ENCODE peak calls at places on chromosomes 3 and 15, in six cellular contexts. S is HFF-Myc, Q is brain pericyte, F is H9, E is Peyer's patch, X is RWPE1. Z is an unnamed sample.

GRCh38 chr3:16883726-16884083 is 1.1 kb upstream of the PLCL2 start:
- DNase-seq in E (no peak), X (no peak), F (no peak), Q (peak; percentile 13), S (no peak), Z (no peak)

GRCh38 chr15:62742409-62743171 is 300.0 kb upstream of the TPM1 start:
- DNase-seq in E (no peak), F (peak; percentile 53), X (peak; percentile 71), Q (no peak), S (peak; percentile 59), Z (peak; percentile 39)

GRCh38 chr3:12796171-12797123 is at the start of gene CAND2:
- DNase-seq in F (peak; percentile 56), Q (no peak), E (no peak), S (no peak), X (peak; percentile 5), Z (no peak)

GRCh38 chr3:66554178-66554577 is 53.4 kb upstream of the LRIG1 start:
- DNase-seq in X (no peak), S (no peak), Q (no peak), E (no peak), F (no peak), Z (no peak)

GRCh38 chr3:9234191-9234590 is 15.3 kb downstream of the SRGAP3 start:
- DNase-seq in S (no peak), Q (no peak), X (no peak), F (no peak), E (no peak), Z (no peak)

GRCh38 chr3:105611304-105612192 is 244.8 kb downstream of the ALCAM start:
- DNase-seq in Q (no peak), X (peak; percentile 44), F (no peak), E (no peak), S (no peak), Z (no peak)

GRCh38 chr15:78085928-78086327 is 6.4 kb upstream of the SH2D7 start:
- DNase-seq in F (no peak), Q (no peak), X (no peak), E (no peak), S (no peak), Z (no peak)

GRCh38 chr3:195265363-195265976 is 5.5 kb downstream of the XXYLT1 start:
- DNase-seq in X (no peak), E (no peak), F (no peak), S (no peak), Q (no peak), Z (no peak)

GRCh38 chr3:120795017-120795648 is 52.6 kb downstream of the GTF2E1 start:
- DNase-seq in Q (peak; percentile 39), F (peak; percentile 81), X (peak; percentile 34), S (peak; percentile 55), E (peak; percentile 69), Z (peak; percentile 62)

GRCh38 chr3:82044918-82045715 is 283.7 kb upstream of the GBE1 start:
- DNase-seq in Q (no peak), E (no peak), X (no peak), S (no peak), F (no peak), Z (no peak)

GRCh38 chr3:115418583-115418982 is 204.7 kb upstream of the GAP43 start:
- DNase-seq in S (no peak), E (no peak), Q (no peak), X (no peak), F (no peak), Z (no peak)

GRCh38 chr3:38649500-38650247 is at the start of gene SCN5A:
- DNase-seq in S (no peak), E (peak; percentile 74), Q (no peak), F (peak; percentile 73), X (peak; percentile 37), Z (no peak)

GRCh38 chr3:13391308-13391707 is 28.8 kb downstream of the NUP210 start:
- DNase-seq in F (no peak), S (no peak), X (no peak), Q (no peak), E (no peak), Z (no peak)

GRCh38 chr3:187858086-187858485 is 112.8 kb upstream of the BCL6 start:
- DNase-seq in S (no peak), Q (no peak), E (no peak), X (no peak), F (no peak), Z (no peak)

GRCh38 chr3:2810723-2811122 is 299.5 kb downstream of the IL5RA start:
- DNase-seq in Q (no peak), F (no peak), E (no peak), X (no peak), S (no peak), Z (no peak)

GRCh38 chr15:57150066-57150865 is 226.0 kb upstream of the CGNL1 start:
- DNase-seq in F (no peak), S (no peak), Q (no peak), E (no peak), X (no peak), Z (no peak)

GRCh38 chr3:143363276-143363675 is 243.7 kb downstream of the CHST2 start:
- DNase-seq in F (no peak), S (no peak), Q (peak; percentile 25), E (no peak), X (no peak), Z (peak; percentile 37)

GRCh38 chr15:77024273-77025065 is 29.5 kb downstream of the PSTPIP1 start:
- DNase-seq in S (no peak), Q (no peak), F (peak; percentile 76), X (peak; percentile 78), E (peak; percentile 80), Z (peak; percentile 15)

GRCh38 chr15:66126057-66126855 is 127.3 kb downstream of the MEGF11 start:
- DNase-seq in E (no peak), S (no peak), F (no peak), X (no peak), Q (no peak), Z (no peak)

GRCh38 chr15:81942157-81942556 is 103.7 kb downstream of the MEX3B start:
- DNase-seq in F (no peak), E (no peak), Q (no peak), S (no peak), X (no peak), Z (no peak)

GRCh38 chr15:66097151-66098018 is 156.2 kb downstream of the MEGF11 start:
- DNase-seq in X (no peak), E (peak; percentile 31), S (no peak), F (no peak), Q (no peak), Z (no peak)

GRCh38 chr3:112327371-112327951 is 5.5 kb upstream of the CD200 start:
- DNase-seq in Q (peak; percentile 8), F (no peak), E (no peak), S (peak; percentile 36), X (peak; percentile 45), Z (no peak)

GRCh38 chr3:18740631-18741583 is 315.8 kb upstream of the SATB1 start:
- DNase-seq in S (no peak), X (no peak), E (no peak), F (no peak), Q (no peak), Z (no peak)

GRCh38 chr15:64361259-64361658 is 5.3 kb upstream of the CSNK1G1 start:
- DNase-seq in F (no peak), Q (no peak), S (no peak), X (no peak), E (no peak), Z (no peak)

GRCh38 chr15:70789213-70789612 is 25.9 kb upstream of the UACA start:
- DNase-seq in X (no peak), E (no peak), F (no peak), S (no peak), Q (no peak), Z (no peak)

GRCh38 chr3:108088697-108089096 is 2.1 kb downstream of the CD47 start:
- DNase-seq in F (no peak), Q (no peak), X (peak; percentile 26), S (no peak), E (no peak), Z (no peak)

GRCh38 chr15:80260566-80260965 is 8.6 kb upstream of the CTXND1 start:
- DNase-seq in Q (no peak), S (no peak), X (no peak), E (no peak), F (no peak), Z (no peak)

GRCh38 chr15:42080585-42081462 is 13.5 kb downstream of the PLA2G4D start:
- DNase-seq in X (no peak), Q (no peak), S (no peak), E (no peak), F (peak; percentile 67), Z (no peak)

GRCh38 chr3:60417590-60417989 is 833.7 kb downstream of the FHIT start:
- DNase-seq in S (no peak), Q (no peak), E (no peak), X (no peak), F (no peak), Z (no peak)

GRCh38 chr3:87167634-87168456 is 59.3 kb upstream of the CHMP2B start:
- DNase-seq in S (peak; percentile 47), E (no peak), F (no peak), Q (peak; percentile 7), X (peak; percentile 2), Z (peak; percentile 36)

Z was measured in smooth muscle cell of the brain vasculature.